ENCODE peak calls at places on chromosomes 16 and 17, in five cellular contexts. R is pancreas, G is right lobe of liver, X is lower leg skin, P is H1. N is an unnamed sample.
A peak's percentile ranks its signal among the peaks of the same experiment; 100 is the strongest.

GRCh38 chr17:73635101-73635767 is 9.0 kb downstream of the SDK2 start:
- DNase-seq in R (no peak), G (no peak), X (no peak), P (no peak), N (no peak)

GRCh38 chr16:67399218-67399733 is 6.0 kb upstream of the TPPP3 start:
- DNase-seq in R (no peak), G (no peak), X (no peak), P (peak; percentile 49), N (peak; percentile 26)

GRCh38 chr17:50728112-50728429 is 8.7 kb downstream of the LUC7L3 start:
- DNase-seq in R (no peak), G (no peak), X (no peak), P (no peak), N (no peak)

GRCh38 chr17:65181237-65182061 is 44.3 kb downstream of the RGS9 start:
- DNase-seq in R (no peak), G (no peak), X (no peak), P (no peak), N (peak; percentile 27)

GRCh38 chr16:21203155-21203797 is 8.1 kb downstream of the ZP2 start:
- DNase-seq in R (no peak), G (no peak), X (no peak), P (no peak), N (no peak)

GRCh38 chr17:40179923-40180659 is 2.8 kb downstream of the RAPGEFL1 start:
- DNase-seq in R (no peak), G (no peak), X (no peak), P (no peak), N (peak; percentile 36)

GRCh38 chr17:78862073-78863023 is 21.7 kb upstream of the USP36 start:
- DNase-seq in R (peak; percentile 88), G (no peak), X (peak; percentile 92), P (no peak), N (peak; percentile 98)

GRCh38 chr16:64321881-64322280 is 800.0 kb downstream of the CDH11 start:
- DNase-seq in R (no peak), G (no peak), X (no peak), P (no peak), N (no peak)

GRCh38 chr16:57802635-57803412 is 533 bp upstream of the KIFC3 start:
- DNase-seq in R (no peak), G (no peak), X (no peak), P (no peak), N (peak; percentile 48)

GRCh38 chr17:1545618-1546017 is 17.0 kb downstream of the PITPNA start:
- DNase-seq in R (no peak), G (no peak), X (peak; percentile 35), P (no peak), N (no peak)

GRCh38 chr16:80569440-80570105 is 28.8 kb downstream of the DYNLRB2 start:
- DNase-seq in R (no peak), G (no peak), X (no peak), P (no peak), N (peak; percentile 79)

GRCh38 chr17:1643293-1643998 is 2.1 kb downstream of the SCARF1 start:
- DNase-seq in R (peak; percentile 87), G (peak; percentile 58), X (no peak), P (no peak), N (no peak)

DNA sequence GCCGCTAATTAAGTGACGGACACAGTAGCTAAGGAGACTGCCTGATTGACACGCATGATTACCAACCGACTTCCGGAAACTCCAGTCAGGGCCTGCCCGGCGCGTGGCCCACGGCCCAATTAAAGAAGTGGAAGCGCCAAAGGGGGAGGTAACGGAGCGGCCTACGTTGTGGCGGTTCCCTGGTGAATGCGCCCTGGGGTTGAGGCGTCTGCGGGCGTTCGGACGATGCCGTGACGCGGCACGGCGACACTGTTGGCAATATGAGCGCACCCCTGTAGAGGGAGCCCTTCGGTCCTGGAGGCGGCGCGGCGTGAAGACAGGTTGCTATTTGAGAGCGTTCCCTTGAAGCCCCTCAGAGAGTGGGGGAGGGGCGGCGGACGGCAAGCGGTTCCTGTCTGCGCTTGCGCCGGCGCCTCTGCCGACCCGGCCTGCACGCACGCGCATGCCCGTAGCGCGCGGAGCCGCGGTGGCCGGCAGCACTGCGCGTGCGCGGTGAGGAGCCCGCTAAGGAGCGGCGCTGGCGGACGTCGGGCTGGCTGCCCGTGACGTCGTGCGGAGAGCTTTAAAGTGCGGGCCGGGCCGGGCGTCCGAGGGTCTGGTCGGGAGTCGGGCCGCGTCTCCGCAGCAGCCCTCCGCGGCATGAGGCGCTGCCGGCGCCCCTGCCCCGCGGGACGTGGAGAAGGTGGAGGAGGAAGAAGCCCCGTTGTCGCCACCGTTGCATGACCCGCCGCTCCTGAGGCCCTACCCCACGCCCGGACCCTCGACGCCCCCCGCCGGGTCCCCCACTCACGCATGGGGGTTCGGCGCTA is at the start of gene ALKBH5:
- DNase-seq in R (peak; percentile 98), G (peak; percentile 96), X (peak; percentile 98), P (peak; percentile 95), N (peak; percentile 100)
- TF ChIP-seq CTCF in R (no peak), G (peak; percentile 29), X (no peak), P (peak; percentile 62), N (peak; percentile 24)

DNA sequence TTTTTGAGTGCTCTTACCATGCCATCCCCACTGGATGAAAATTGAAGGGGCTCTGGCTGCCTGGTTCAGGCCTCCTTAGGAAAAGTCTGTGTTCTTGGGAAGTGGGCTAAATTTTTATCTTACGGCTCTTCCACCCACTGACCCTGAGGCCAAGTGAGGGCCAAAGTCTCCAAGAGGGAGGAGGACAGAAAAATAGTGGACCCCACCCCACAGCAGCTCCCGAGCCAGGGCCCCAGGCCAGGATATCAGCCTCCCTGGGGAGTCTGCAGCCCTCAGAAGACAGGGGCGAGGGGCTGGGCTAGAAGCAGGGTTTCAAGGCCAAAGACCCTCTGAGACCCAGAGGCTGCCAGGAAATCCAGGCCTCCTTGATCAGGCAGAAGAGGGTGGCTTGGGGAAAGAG is 156.2 kb downstream of the ZNF423 start:
- DNase-seq in R (no peak), G (no peak), X (no peak), P (no peak), N (no peak)
- H3K4me3 ChIP-seq in R (no peak overlapping the region), G (no peak overlapping the region), X (no peak overlapping the region), P (no peak overlapping the region), N (no peak overlapping the region)

GRCh38 chr16:14486520-14487303 is 143.3 kb downstream of the PARN start:
- DNase-seq in R (peak; percentile 89), G (peak; percentile 77), X (peak; percentile 91), P (no peak), N (peak; percentile 95)
- TF ChIP-seq CTCF in R (no peak), G (no peak), X (no peak), P (no peak), N (no peak)

GRCh38 chr16:10338426-10338825 is 47.4 kb upstream of the ATF7IP2 start:
- DNase-seq in R (no peak), G (no peak), X (no peak), P (no peak), N (peak; percentile 40)
- H3K4me3 ChIP-seq in R (no peak overlapping the region), G (no peak overlapping the region), X (no peak overlapping the region), P (no peak overlapping the region), N (no peak overlapping the region)

GRCh38 chr17:3918372-3919122 is 2.3 kb upstream of the P2RX1 start:
- DNase-seq in R (no peak), G (no peak), X (no peak), P (no peak), N (no peak)

GRCh38 chr17:3916013-3916696 is at the start of gene P2RX1:
- DNase-seq in R (no peak), G (no peak), X (no peak), P (no peak), N (peak; percentile 71)

GRCh38 chr17:3915642-3916012 is 638 bp downstream of the P2RX1 start:
- DNase-seq in R (no peak), G (no peak), X (no peak), P (no peak), N (no peak)

GRCh38 chr17:3917391-3917931 is 1.2 kb upstream of the P2RX1 start:
- DNase-seq in R (no peak), G (peak; percentile 69), X (no peak), P (no peak), N (peak; percentile 79)

GRCh38 chr17:3916825-3917224 is 560 bp upstream of the P2RX1 start:
- DNase-seq in R (no peak), G (no peak), X (no peak), P (no peak), N (no peak)
- TF ChIP-seq CTCF in R (no peak), G (no peak), X (no peak), P (no peak), N (no peak)

GRCh38 chr16:3085868-3086595 is 13.1 kb downstream of the ZSCAN10 start:
- DNase-seq in R (no peak), G (no peak), X (no peak), P (no peak), N (no peak)

GRCh38 chr16:3084969-3085670 is 14.0 kb downstream of the ZSCAN10 start:
- DNase-seq in R (no peak), G (no peak), X (no peak), P (no peak), N (no peak)

GRCh38 chr16:3087836-3088235 is 11.3 kb downstream of the ZSCAN10 start:
- DNase-seq in R (no peak), G (no peak), X (no peak), P (no peak), N (no peak)

GRCh38 chr16:3087243-3087791 is 11.8 kb downstream of the ZSCAN10 start:
- DNase-seq in R (no peak), G (peak; percentile 70), X (no peak), P (no peak), N (no peak)

GRCh38 chr16:3086596-3087242 is 12.4 kb downstream of the ZSCAN10 start:
- DNase-seq in R (no peak), G (no peak), X (no peak), P (no peak), N (no peak)
- H3K4me3 ChIP-seq in R (no peak overlapping the region), G (no peak overlapping the region), X (peak overlapping the region; percentile 3), P (no peak overlapping the region), N (no peak overlapping the region)

GRCh38 chr17:75261336-75262111 is at the start of the genes GGA3 and MRPS7:
- DNase-seq in R (peak; percentile 95), G (peak; percentile 96), X (peak; percentile 94), P (no peak), N (peak; percentile 94)
- TF ChIP-seq CTCF in R (no peak), G (no peak), X (no peak), P (no peak), N (no peak)

GRCh38 chr16:55655381-55655708 is 443 bp upstream of the SLC6A2 start:
- DNase-seq in R (no peak), G (no peak), X (no peak), P (no peak), N (no peak)
- H3K4me3 ChIP-seq in R (no peak overlapping the region), G (no peak overlapping the region), X (no peak overlapping the region), P (peak overlapping the region; percentile 51), N (no peak overlapping the region)

GRCh38 chr17:6430769-6431168 is 4.2 kb downstream of the AIPL1 start:
- DNase-seq in R (no peak), G (no peak), X (no peak), P (no peak), N (no peak)
- TF ChIP-seq CTCF in R (no peak), G (peak; percentile 14), X (no peak), P (peak; percentile 50), N (peak; percentile 32)